ENCODE peak calls at places on chromosomes 11 and 22, in seven cellular contexts. L is CD8-positive, alpha-beta memory T cell; E is esophagus squamous epithelium; O is kidney; A is spleen; Z is HAP-1; U is GM23248. V is an unnamed sample. For H3K4me1 and H3K9me3, the result is how much of the 10 kb centered on the place peaks cover.

GRCh38 chr11:7639643-7640025 is 33.7 kb downstream of the CYB5R2 start:
- DNase-seq in L (no peak), E (no peak), O (peak), A (no peak), Z (no peak), U (no peak), V (peak)

GRCh38 chr11:76238551-76238950 is 32.2 kb upstream of the WNT11 start:
- DNase-seq in L (no peak), E (no peak), O (peak), A (no peak), Z (no peak), U (no peak), V (no peak)

GRCh38 chr22:37228106-37229011 is 15.7 kb downstream of the RAC2 start:
- DNase-seq in L (peak), E (no peak), O (peak), A (peak), Z (no peak), U (peak), V (no peak)

GRCh38 chr11:77966338-77966737 is 28.1 kb downstream of the INTS4 start:
- DNase-seq in L (no peak), E (no peak), O (no peak), A (no peak), Z (no peak), U (no peak), V (no peak)

GRCh38 chr11:36574486-36574885 is 6.7 kb downstream of the RAG1 start:
- DNase-seq in L (no peak), E (no peak), O (no peak), A (no peak), Z (no peak), U (no peak), V (no peak)

GRCh38 chr11:61908730-61909622 is 8.4 kb downstream of the RAB3IL1 start:
- DNase-seq in L (no peak), E (no peak), O (peak), A (peak), Z (no peak), U (no peak), V (no peak)

GRCh38 chr11:122095950-122096942 is 19.8 kb downstream of the BLID start:
- DNase-seq in L (no peak), E (no peak), O (no peak), A (no peak), Z (no peak), U (peak), V (no peak)

GRCh38 chr11:116364357-116364756 is 408.4 kb downstream of the BUD13 start:
- DNase-seq in L (no peak), E (no peak), O (no peak), A (no peak), Z (no peak), U (no peak), V (no peak)

GRCh38 chr11:29319231-29319630 is 697.6 kb downstream of the KCNA4 start:
- DNase-seq in L (no peak), E (no peak), O (no peak), A (no peak), Z (no peak), U (peak), V (no peak)

GRCh38 chr22:25970996-25971811 is 198.1 kb upstream of the SEZ6L start:
- DNase-seq in L (no peak), E (no peak), O (no peak), A (no peak), Z (no peak), U (no peak), V (no peak)

GRCh38 chr11:19800714-19801519 is 88.3 kb downstream of the NAV2 start:
- DNase-seq in L (no peak), E (no peak), O (no peak), A (no peak), Z (no peak), U (no peak), V (no peak)

GRCh38 chr11:19805346-19805745 is 92.7 kb downstream of the NAV2 start:
- DNase-seq in L (no peak), E (no peak), O (no peak), A (no peak), Z (no peak), U (no peak), V (no peak)

GRCh38 chr11:19803506-19803998 is 90.9 kb downstream of the NAV2 start:
- DNase-seq in L (no peak), E (no peak), O (no peak), A (no peak), Z (no peak), U (no peak), V (peak)

GRCh38 chr11:19800162-19800561 is 87.5 kb downstream of the NAV2 start:
- DNase-seq in L (no peak), E (no peak), O (no peak), A (no peak), Z (no peak), U (peak), V (no peak)

GRCh38 chr11:19802773-19803293 is 90.2 kb downstream of the NAV2 start:
- DNase-seq in L (no peak), E (no peak), O (no peak), A (no peak), Z (no peak), U (no peak), V (no peak)
- H3K4me1 ChIP-seq in L (under half), E (under half), O (under half), A (under half), Z (under half), U (under half), V (under half)

DNA sequence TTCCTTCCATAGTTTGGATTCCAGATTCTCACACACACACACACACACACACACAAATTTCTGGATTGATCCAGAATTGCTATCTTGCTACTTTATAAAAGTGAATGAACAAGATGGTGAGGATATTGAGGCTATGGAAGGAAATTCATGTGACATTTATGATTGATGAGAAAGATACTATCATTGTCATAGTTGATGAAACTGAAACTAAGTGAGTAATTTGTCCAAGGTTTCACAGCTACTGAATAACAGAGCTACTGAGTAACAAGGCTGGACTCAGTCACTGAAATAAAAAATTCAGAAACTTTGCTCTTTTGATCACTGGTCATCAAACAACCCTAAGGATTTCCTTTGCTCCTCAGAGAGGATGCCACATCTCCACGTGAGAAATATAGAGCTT is 16.2 kb downstream of the OR5D16 start:
- DNase-seq in L (no peak), E (no peak), O (no peak), A (no peak), Z (no peak), U (no peak), V (no peak)
- H3K9me3 ChIP-seq in L (under half), E (under half), O (under half), A (under half), Z (under half), U (under half), V (under half)

GRCh38 chr22:49968831-49969661 is 8.5 kb downstream of the PIM3 start:
- DNase-seq in L (no peak), E (no peak), O (peak), A (peak), Z (no peak), U (no peak), V (no peak)
- H3K4me1 ChIP-seq in L (under half), E (half or more), O (half or more), A (half or more), Z (under half), U (under half), V (half or more)

DNA sequence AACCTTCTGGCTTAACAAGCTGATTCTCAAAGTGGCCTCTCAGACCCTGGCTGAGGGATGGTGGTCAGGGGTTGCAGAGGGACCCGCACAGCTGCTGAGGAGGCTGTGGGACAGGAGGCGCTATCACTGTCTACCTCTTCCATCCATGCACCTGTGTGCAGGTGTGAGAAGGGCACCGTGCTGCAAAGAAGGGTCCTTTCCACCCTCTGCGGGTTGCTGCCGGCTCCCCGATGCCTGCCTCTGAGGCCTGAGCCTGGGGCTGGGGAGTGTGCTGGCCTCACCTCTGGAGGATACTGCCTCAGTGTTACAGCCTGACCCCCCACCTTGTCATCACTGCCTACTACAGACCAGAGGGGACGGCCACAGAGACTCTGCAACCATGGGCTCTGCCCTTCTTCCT is 66.1 kb upstream of the B3GAT1 start:
- DNase-seq in L (no peak), E (no peak), O (no peak), A (no peak), Z (no peak), U (no peak), V (no peak)
- H3K9me3 ChIP-seq in L (under half), E (under half), O (under half), A (under half), Z (under half), U (under half), V (under half)

GRCh38 chr22:39468487-39469325 is 11.9 kb downstream of the MGAT3 start:
- DNase-seq in L (no peak), E (no peak), O (no peak), A (no peak), Z (no peak), U (no peak), V (no peak)
- H3K4me1 ChIP-seq in L (under half), E (under half), O (under half), A (half or more), Z (under half), U (under half), V (half or more)

GRCh38 chr11:108561535-108561991 is 32.0 kb downstream of the EXPH5 start:
- DNase-seq in L (no peak), E (no peak), O (no peak), A (no peak), Z (no peak), U (peak), V (no peak)

GRCh38 chr11:108562746-108563581 is 30.6 kb downstream of the EXPH5 start:
- DNase-seq in L (no peak), E (no peak), O (no peak), A (no peak), Z (no peak), U (peak), V (no peak)

GRCh38 chr11:108568183-108568858 is 25.2 kb downstream of the EXPH5 start:
- DNase-seq in L (no peak), E (no peak), O (no peak), A (no peak), Z (no peak), U (no peak), V (no peak)

GRCh38 chr11:108569896-108570295 is 23.7 kb downstream of the EXPH5 start:
- DNase-seq in L (no peak), E (no peak), O (no peak), A (no peak), Z (no peak), U (no peak), V (no peak)

DNA sequence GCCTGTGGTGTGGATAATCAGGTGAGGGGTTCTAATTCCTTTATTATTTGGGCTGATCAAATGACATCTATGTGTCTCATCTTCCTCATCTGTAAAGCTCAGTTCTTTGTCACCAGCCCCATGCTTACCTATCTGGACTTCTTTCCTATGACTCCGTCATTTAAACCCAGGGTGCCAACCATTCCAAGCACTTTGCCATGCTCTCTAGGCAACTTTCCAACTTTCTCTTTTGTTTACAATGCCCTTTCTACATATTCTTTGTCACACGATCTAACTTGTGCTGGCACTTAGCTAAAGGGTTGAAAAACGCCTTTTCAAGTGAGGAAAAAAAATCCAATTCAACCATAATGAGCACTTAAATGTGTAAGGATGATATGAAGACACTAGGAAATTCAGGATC is 27.9 kb downstream of the EXPH5 start:
- DNase-seq in L (no peak), E (no peak), O (no peak), A (no peak), Z (no peak), U (no peak), V (no peak)
- H3K9me3 ChIP-seq in L (under half), E (under half), O (under half), A (under half), Z (under half), U (under half), V (under half)

DNA sequence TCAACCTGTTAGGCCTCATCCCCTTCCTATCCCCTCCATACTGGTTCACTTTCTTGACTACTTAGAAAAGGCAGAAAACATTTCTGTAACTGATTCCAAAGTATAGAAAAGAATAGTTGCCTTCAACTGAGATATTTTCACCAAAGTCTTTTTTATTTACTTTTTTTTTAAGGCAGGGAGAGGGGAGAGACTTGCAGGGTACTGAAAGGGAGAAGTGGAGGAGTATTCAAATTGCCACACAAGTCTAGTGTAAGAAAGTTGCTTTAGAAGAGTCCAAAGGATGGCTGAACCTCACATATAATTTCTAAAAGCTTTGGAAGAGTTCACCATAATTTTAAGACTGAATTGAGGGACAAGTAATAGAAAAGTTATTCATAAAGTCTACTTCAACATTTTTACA is 6.3 kb downstream of the PHF21A start:
- DNase-seq in L (no peak), E (no peak), O (no peak), A (no peak), Z (no peak), U (no peak), V (no peak)
- H3K4me1 ChIP-seq in L (under half), E (under half), O (under half), A (half or more), Z (under half), U (under half), V (half or more)

DNA sequence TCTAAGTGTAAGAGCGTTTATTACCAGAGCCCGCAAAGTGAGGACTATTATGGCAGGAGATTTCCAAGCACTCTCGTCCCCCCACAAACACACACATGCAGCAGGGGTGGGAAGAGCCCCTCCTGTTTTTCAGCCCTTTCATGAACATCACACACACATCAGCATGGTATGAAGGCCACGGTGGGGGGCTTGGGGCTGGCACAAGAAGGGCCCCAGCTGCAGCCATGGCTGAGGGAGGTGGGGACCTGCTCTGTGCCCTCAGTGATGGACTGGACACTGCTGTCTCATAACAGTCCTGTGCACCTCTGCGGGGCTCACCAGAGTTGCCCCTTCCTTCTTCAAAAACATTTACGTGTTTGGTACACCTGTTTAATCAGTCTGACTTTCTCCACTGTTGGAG is 650.7 kb downstream of the BRD1 start:
- DNase-seq in L (no peak), E (no peak), O (peak), A (no peak), Z (no peak), U (no peak), V (no peak)
- H3K9me3 ChIP-seq in L (under half), E (under half), O (under half), A (under half), Z (under half), U (under half), V (under half)

DNA sequence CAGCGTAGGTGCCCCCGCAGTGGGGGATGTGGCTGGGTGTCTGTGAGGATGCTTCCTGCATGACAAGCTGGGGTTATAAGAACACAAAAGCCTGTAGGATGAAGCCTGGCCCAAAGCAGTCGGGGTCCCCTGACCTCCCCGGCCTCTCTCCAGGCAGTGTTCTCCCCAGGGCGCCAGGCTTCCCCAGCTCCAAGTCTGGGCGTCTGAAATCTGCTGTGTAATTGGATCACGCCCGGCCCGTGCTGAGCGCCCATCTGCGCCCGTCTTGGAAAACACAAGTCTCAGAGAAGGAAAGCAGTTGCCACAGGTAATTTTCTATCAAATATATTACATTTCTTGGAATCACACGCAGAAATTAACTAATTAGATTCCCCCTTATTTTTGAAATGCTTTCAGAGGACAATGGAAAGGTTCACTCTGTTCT is 233.3 kb downstream of the CTTN start:
- DNase-seq in L (no peak), E (no peak), O (no peak), A (no peak), Z (no peak), U (no peak), V (no peak)
- H3K4me1 ChIP-seq in L (under half), E (under half), O (under half), A (under half), Z (under half), U (under half), V (under half)